ENCODE peak calls at places on chromosomes 11 and 22, in five cellular contexts. One of them, this sample, is unnamed.
A peak's percentile ranks its signal among the peaks of the same experiment; 100 is the strongest.

GRCh38 chr22:39457546-39458442 is 982 bp downstream of the MGAT3 start:
- DNase-seq in cardiac fibroblast: no peak
- DNase-seq in thoracic aorta: no peak
- DNase-seq in HL-60: no peak
- DNase-seq in ovary: no peak
- DNase-seq in this sample: no peak

GRCh38 chr11:3000032-3000961 is 8.2 kb upstream of the NAP1L4 start:
- DNase-seq in HL-60: no peak
- DNase-seq in thoracic aorta: no peak
- DNase-seq in cardiac fibroblast: peak; percentile 39
- DNase-seq in ovary: peak; percentile 56
- DNase-seq in this sample: peak; percentile 94

GRCh38 chr11:37946155-37946766 is 1348.2 kb upstream of the RAG2 start:
- DNase-seq in HL-60: peak; percentile 6
- DNase-seq in cardiac fibroblast: peak; percentile 72
- DNase-seq in ovary: no peak
- DNase-seq in thoracic aorta: no peak
- DNase-seq in this sample: no peak

GRCh38 chr11:107783121-107783520 is 71.3 kb upstream of the SLN start:
- DNase-seq in ovary: no peak
- DNase-seq in cardiac fibroblast: no peak
- DNase-seq in thoracic aorta: no peak
- DNase-seq in HL-60: no peak
- DNase-seq in this sample: no peak

GRCh38 chr11:86214710-86215109 is 29.8 kb upstream of the EED start:
- DNase-seq in HL-60: no peak
- DNase-seq in thoracic aorta: no peak
- DNase-seq in ovary: no peak
- DNase-seq in cardiac fibroblast: peak; percentile 16
- DNase-seq in this sample: no peak

GRCh38 chr11:35525501-35526175 is at the start of gene PAMR1:
- DNase-seq in ovary: peak; percentile 39
- DNase-seq in HL-60: no peak
- DNase-seq in cardiac fibroblast: peak; percentile 77
- DNase-seq in thoracic aorta: no peak
- DNase-seq in this sample: no peak

GRCh38 chr11:74443071-74443864 is 24.1 kb downstream of the KCNE3 start:
- DNase-seq in thoracic aorta: no peak
- DNase-seq in ovary: no peak
- DNase-seq in cardiac fibroblast: peak; percentile 47
- DNase-seq in HL-60: no peak
- DNase-seq in this sample: no peak

GRCh38 chr11:78295991-78296930 is 107.5 kb downstream of the USP35 start:
- DNase-seq in HL-60: no peak
- DNase-seq in thoracic aorta: no peak
- DNase-seq in ovary: no peak
- DNase-seq in cardiac fibroblast: no peak
- DNase-seq in this sample: peak; percentile 51

GRCh38 chr11:119518746-119519382 is 95.9 kb upstream of the THY1 start:
- DNase-seq in thoracic aorta: no peak
- DNase-seq in ovary: no peak
- DNase-seq in cardiac fibroblast: peak; percentile 24
- DNase-seq in HL-60: no peak
- DNase-seq in this sample: no peak

GRCh38 chr11:74288161-74288560 is 23.3 kb downstream of the P4HA3 start:
- DNase-seq in thoracic aorta: peak; percentile 11
- DNase-seq in ovary: no peak
- DNase-seq in cardiac fibroblast: peak; percentile 98
- DNase-seq in HL-60: no peak
- DNase-seq in this sample: peak; percentile 43

GRCh38 chr11:69327741-69328191 is 33.8 kb downstream of the MYEOV start:
- DNase-seq in thoracic aorta: no peak
- DNase-seq in ovary: no peak
- DNase-seq in cardiac fibroblast: no peak
- DNase-seq in HL-60: no peak
- DNase-seq in this sample: no peak

GRCh38 chr11:10770626-10771254 is 19.7 kb downstream of the CTR9 start:
- DNase-seq in thoracic aorta: no peak
- DNase-seq in cardiac fibroblast: peak; percentile 66
- DNase-seq in ovary: no peak
- DNase-seq in HL-60: no peak
- DNase-seq in this sample: peak; percentile 6

GRCh38 chr11:112345166-112345565 is 84.5 kb upstream of the PLET1 start:
- DNase-seq in cardiac fibroblast: no peak
- DNase-seq in HL-60: no peak
- DNase-seq in ovary: no peak
- DNase-seq in thoracic aorta: no peak
- DNase-seq in this sample: no peak

GRCh38 chr11:9569588-9570164 is 3.8 kb upstream of the WEE1 start:
- DNase-seq in HL-60: no peak
- DNase-seq in thoracic aorta: no peak
- DNase-seq in ovary: no peak
- DNase-seq in cardiac fibroblast: no peak
- DNase-seq in this sample: no peak

GRCh38 chr11:133930767-133931448 is 25.9 kb downstream of the IGSF9B start:
- DNase-seq in HL-60: no peak
- DNase-seq in cardiac fibroblast: peak; percentile 2
- DNase-seq in ovary: no peak
- DNase-seq in thoracic aorta: no peak
- DNase-seq in this sample: no peak

GRCh38 chr11:34650528-34650927 is 29.6 kb downstream of the EHF start:
- DNase-seq in cardiac fibroblast: peak; percentile 56
- DNase-seq in ovary: no peak
- DNase-seq in thoracic aorta: no peak
- DNase-seq in HL-60: no peak
- DNase-seq in this sample: no peak

GRCh38 chr11:57224537-57224936 is 12.5 kb downstream of the APLNR start:
- DNase-seq in thoracic aorta: no peak
- DNase-seq in cardiac fibroblast: peak; percentile 36
- DNase-seq in ovary: no peak
- DNase-seq in HL-60: no peak
- DNase-seq in this sample: peak; percentile 34

GRCh38 chr11:97325693-97326092 is 935.9 kb downstream of the JRKL start:
- DNase-seq in ovary: no peak
- DNase-seq in cardiac fibroblast: no peak
- DNase-seq in HL-60: no peak
- DNase-seq in thoracic aorta: no peak
- DNase-seq in this sample: no peak

GRCh38 chr22:23402275-23403151 is 177.6 kb downstream of the IGLL1 start:
- DNase-seq in thoracic aorta: no peak
- DNase-seq in cardiac fibroblast: peak; percentile 40
- DNase-seq in HL-60: peak; percentile 24
- DNase-seq in ovary: peak; percentile 93
- DNase-seq in this sample: peak; percentile 27

GRCh38 chr11:72681226-72682153 is 7.3 kb upstream of the PDE2A start:
- DNase-seq in ovary: no peak
- DNase-seq in thoracic aorta: no peak
- DNase-seq in HL-60: no peak
- DNase-seq in cardiac fibroblast: no peak
- DNase-seq in this sample: no peak

GRCh38 chr11:67265633-67266423 is 445 bp upstream of the GRK2 start:
- DNase-seq in HL-60: no peak
- DNase-seq in ovary: peak; percentile 90
- DNase-seq in thoracic aorta: no peak
- DNase-seq in cardiac fibroblast: peak; percentile 57
- DNase-seq in this sample: no peak

GRCh38 chr11:116519499-116519898 is 253.3 kb downstream of the BUD13 start:
- DNase-seq in cardiac fibroblast: no peak
- DNase-seq in thoracic aorta: no peak
- DNase-seq in HL-60: no peak
- DNase-seq in ovary: no peak
- DNase-seq in this sample: no peak

GRCh38 chr11:68275721-68276488 is 4.1 kb upstream of the C11orf24 start:
- DNase-seq in ovary: no peak
- DNase-seq in HL-60: no peak
- DNase-seq in cardiac fibroblast: no peak
- DNase-seq in thoracic aorta: no peak
- DNase-seq in this sample: no peak

GRCh38 chr11:8219257-8220021 is 44.2 kb downstream of the LMO1 start:
- DNase-seq in cardiac fibroblast: peak; percentile 68
- DNase-seq in HL-60: peak; percentile 13
- DNase-seq in thoracic aorta: no peak
- DNase-seq in ovary: peak; percentile 51
- DNase-seq in this sample: peak; percentile 18

GRCh38 chr11:112227002-112227401 is 774 bp downstream of the PTS start:
- DNase-seq in cardiac fibroblast: peak; percentile 48
- DNase-seq in HL-60: no peak
- DNase-seq in ovary: no peak
- DNase-seq in thoracic aorta: no peak
- DNase-seq in this sample: no peak

GRCh38 chr11:95705485-95706124 is 84.0 kb downstream of the FAM76B start:
- DNase-seq in ovary: peak; percentile 90
- DNase-seq in cardiac fibroblast: peak; percentile 91
- DNase-seq in HL-60: peak; percentile 64
- DNase-seq in thoracic aorta: peak; percentile 68
- DNase-seq in this sample: peak; percentile 73

GRCh38 chr11:79100093-79100704 is 340.6 kb downstream of the TENM4 start:
- DNase-seq in HL-60: peak; percentile 25
- DNase-seq in cardiac fibroblast: peak; percentile 64
- DNase-seq in ovary: no peak
- DNase-seq in thoracic aorta: no peak
- DNase-seq in this sample: no peak

GRCh38 chr11:109956124-109956793 is 136.9 kb upstream of the ZC3H12C start:
- DNase-seq in ovary: no peak
- DNase-seq in thoracic aorta: no peak
- DNase-seq in HL-60: no peak
- DNase-seq in cardiac fibroblast: no peak
- DNase-seq in this sample: no peak

GRCh38 chr11:109957000-109957399 is 136.2 kb upstream of the ZC3H12C start:
- DNase-seq in HL-60: no peak
- DNase-seq in ovary: no peak
- DNase-seq in thoracic aorta: no peak
- DNase-seq in cardiac fibroblast: no peak
- DNase-seq in this sample: no peak

GRCh38 chr11:109954534-109954933 is 138.7 kb upstream of the ZC3H12C start:
- DNase-seq in ovary: no peak
- DNase-seq in thoracic aorta: no peak
- DNase-seq in cardiac fibroblast: no peak
- DNase-seq in HL-60: no peak
- DNase-seq in this sample: no peak

GRCh38 chr11:109960831-109961230 is 132.4 kb upstream of the ZC3H12C start:
- DNase-seq in cardiac fibroblast: peak; percentile 93
- DNase-seq in thoracic aorta: no peak
- DNase-seq in HL-60: no peak
- DNase-seq in ovary: peak; percentile 93
- DNase-seq in this sample: peak; percentile 92

GRCh38 chr11:109957601-109958000 is 135.6 kb upstream of the ZC3H12C start:
- DNase-seq in ovary: no peak
- DNase-seq in thoracic aorta: no peak
- DNase-seq in HL-60: no peak
- DNase-seq in cardiac fibroblast: no peak
- DNase-seq in this sample: no peak
- H3K4me3 ChIP-seq in ovary: no peak overlapping the region
- H3K4me3 ChIP-seq in thoracic aorta: no peak overlapping the region
- H3K4me3 ChIP-seq in HL-60: no peak overlapping the region
- H3K4me3 ChIP-seq in cardiac fibroblast: no peak overlapping the region
- H3K4me3 ChIP-seq in this sample: no peak overlapping the region

DNA sequence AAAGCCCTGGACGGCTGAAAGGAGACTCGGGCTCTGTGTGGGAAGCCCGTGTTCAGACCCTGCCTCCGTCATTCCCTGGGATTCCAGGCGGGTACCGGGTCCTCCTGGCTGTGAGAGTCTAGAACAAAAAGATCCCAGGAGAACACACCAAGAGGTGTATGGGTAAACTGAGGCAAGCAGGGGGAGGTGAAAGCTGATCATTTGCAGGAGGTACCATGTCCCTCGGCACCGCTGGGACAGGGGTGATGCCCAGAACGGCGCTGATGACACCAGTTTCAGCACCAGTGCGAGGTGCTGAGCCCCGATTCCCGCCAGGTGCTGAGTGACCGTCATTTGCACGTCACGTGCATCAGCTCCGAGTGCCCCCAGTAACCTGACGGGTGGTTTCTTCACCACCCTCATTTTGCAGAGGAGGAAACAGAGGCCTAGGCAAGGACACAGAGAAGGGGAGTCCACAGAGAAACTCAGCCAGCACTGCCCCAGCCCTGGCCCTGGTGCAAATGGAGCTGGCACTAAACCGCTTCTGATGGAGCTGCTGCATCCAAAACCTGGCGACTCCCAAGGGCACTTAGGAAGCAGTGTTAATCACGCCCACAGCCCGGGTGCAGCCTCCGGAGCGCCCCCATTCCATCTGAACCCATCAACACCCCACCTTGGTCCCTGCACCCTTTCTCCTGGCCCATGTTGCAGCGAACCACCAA is 16.8 kb downstream of the MACROD1 start:
- DNase-seq in HL-60: no peak
- DNase-seq in ovary: no peak
- DNase-seq in cardiac fibroblast: no peak
- DNase-seq in thoracic aorta: no peak
- DNase-seq in this sample: no peak
- TF ChIP-seq CTCF in HL-60: no peak
- TF ChIP-seq CTCF in ovary: no peak
- TF ChIP-seq CTCF in cardiac fibroblast: no peak
- TF ChIP-seq CTCF in thoracic aorta: no peak
- TF ChIP-seq CTCF in this sample: no peak

DNA sequence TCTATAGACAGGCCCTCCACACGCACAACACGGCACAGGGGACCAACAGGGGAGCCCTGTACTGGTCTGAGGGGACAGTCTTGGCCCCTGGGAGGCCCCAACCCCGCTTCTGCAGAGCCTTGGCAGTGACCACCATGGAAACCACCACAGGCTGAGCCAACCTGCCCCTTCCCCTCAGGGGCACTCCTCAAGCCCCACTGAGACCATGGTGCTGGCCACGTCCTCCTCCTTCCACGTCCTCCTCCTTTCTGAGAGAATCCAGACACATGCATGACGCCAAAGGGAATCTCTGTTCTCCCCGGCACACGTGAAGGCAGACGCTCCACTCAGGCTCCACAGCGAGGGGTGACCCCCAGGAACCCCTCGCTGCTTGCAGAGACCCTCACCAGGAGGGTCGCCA is 2.7 kb downstream of the BRD1 start:
- DNase-seq in cardiac fibroblast: no peak
- DNase-seq in thoracic aorta: no peak
- DNase-seq in HL-60: no peak
- DNase-seq in ovary: no peak
- DNase-seq in this sample: no peak
- H3K4me3 ChIP-seq in cardiac fibroblast: peak overlapping the region; percentile 73
- H3K4me3 ChIP-seq in thoracic aorta: no peak overlapping the region
- H3K4me3 ChIP-seq in HL-60: no peak overlapping the region
- H3K4me3 ChIP-seq in ovary: no peak overlapping the region
- H3K4me3 ChIP-seq in this sample: no peak overlapping the region

DNA sequence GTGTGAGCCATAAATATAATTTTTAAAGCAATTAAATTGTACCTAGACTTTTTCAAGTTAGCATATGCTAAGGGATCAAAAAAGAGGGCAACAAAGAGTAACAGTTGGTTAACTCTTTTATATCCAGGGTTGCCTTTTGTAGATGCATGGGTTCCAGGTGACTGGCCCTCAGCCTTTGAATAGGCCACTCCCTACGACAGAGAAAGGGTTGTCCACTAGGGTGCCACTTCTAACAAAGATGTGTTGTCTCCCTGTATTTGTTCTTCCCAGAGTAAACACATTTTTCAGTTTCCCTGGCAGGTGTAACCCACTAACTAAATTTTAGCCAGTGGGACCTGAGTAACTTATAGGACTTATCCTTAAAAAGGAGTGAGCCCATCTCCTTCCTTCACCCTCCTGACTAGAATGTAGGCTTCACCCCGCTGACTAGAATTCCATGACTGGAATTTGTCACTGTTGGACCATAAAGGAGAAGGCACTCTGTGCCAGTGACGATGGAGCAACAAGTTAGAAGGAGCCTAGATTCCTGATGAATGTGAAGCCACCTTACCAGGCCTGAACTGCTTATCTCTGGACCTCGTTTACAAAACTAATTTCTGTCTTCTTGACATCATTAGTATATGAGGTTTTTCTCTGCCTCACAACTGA is 16.6 kb downstream of the TUG1 start:
- DNase-seq in thoracic aorta: no peak
- DNase-seq in ovary: no peak
- DNase-seq in cardiac fibroblast: no peak
- DNase-seq in HL-60: no peak
- DNase-seq in this sample: no peak
- TF ChIP-seq CTCF in thoracic aorta: no peak
- TF ChIP-seq CTCF in ovary: no peak
- TF ChIP-seq CTCF in cardiac fibroblast: no peak
- TF ChIP-seq CTCF in HL-60: no peak
- TF ChIP-seq CTCF in this sample: no peak